ENCODE peak calls at places on chromosome 20, in seven cellular contexts. C is body of pancreas; Y is AG04450; J is fibroblast of lung; S is effector memory CD4-positive, alpha-beta T cell; A is kidney; O is sigmoid colon. H is an unnamed sample.
A peak's percentile ranks its signal among the peaks of the same experiment; 100 is the strongest.

GRCh38 chr20:32918296-32918695 is 59.6 kb downstream of the EFCAB8 start:
- DNase-seq in J (no peak), A (peak; percentile 28), Y (no peak), C (no peak), O (no peak), S (no peak), H (no peak)

GRCh38 chr20:24674921-24675605 is 205.6 kb downstream of the SYNDIG1 start:
- DNase-seq in O (peak; percentile 46), C (no peak), A (peak; percentile 15), S (no peak), J (no peak), Y (no peak), H (no peak)

GRCh38 chr20:9417665-9418064 is 96.7 kb upstream of the LAMP5 start:
- DNase-seq in S (no peak), J (peak; percentile 44), C (no peak), Y (no peak), A (no peak), O (no peak), H (no peak)

GRCh38 chr20:32870489-32870888 is 11.8 kb downstream of the EFCAB8 start:
- DNase-seq in J (no peak), S (no peak), A (no peak), O (no peak), Y (no peak), C (no peak), H (no peak)

GRCh38 chr20:5660346-5660745 is 89.9 kb upstream of the SHLD1 start:
- DNase-seq in A (no peak), Y (no peak), C (no peak), S (no peak), J (no peak), O (no peak), H (no peak)

GRCh38 chr20:38870733-38871559 is 55.3 kb upstream of the FAM83D start:
- DNase-seq in C (no peak), O (no peak), Y (no peak), A (no peak), S (peak; percentile 50), J (no peak), H (no peak)

GRCh38 chr20:8633366-8633765 is 435.5 kb upstream of the PLCB4 start:
- DNase-seq in J (no peak), O (no peak), Y (no peak), C (no peak), S (no peak), A (no peak), H (no peak)

GRCh38 chr20:32110173-32110704 is 725 bp downstream of the TM9SF4 start:
- DNase-seq in C (peak; percentile 8), O (peak; percentile 66), S (no peak), Y (no peak), A (no peak), J (no peak), H (no peak)

GRCh38 chr20:64115171-64115911 is 8.0 kb upstream of the NPBWR2 start:
- DNase-seq in Y (no peak), J (no peak), O (peak; percentile 45), A (peak; percentile 61), S (no peak), C (no peak), H (no peak)

GRCh38 chr20:43767686-43768474 is 41.1 kb upstream of the GTSF1L start:
- DNase-seq in J (peak; percentile 33), A (no peak), O (no peak), S (no peak), C (no peak), Y (no peak), H (no peak)

GRCh38 chr20:37913563-37914366 is 10.8 kb downstream of the VSTM2L start:
- DNase-seq in O (no peak), J (no peak), A (no peak), C (no peak), Y (no peak), S (no peak), H (no peak)

GRCh38 chr20:5135363-5136012 is 8.7 kb downstream of the CDS2 start:
- DNase-seq in C (no peak), A (no peak), Y (no peak), J (no peak), S (no peak), O (no peak), H (no peak)

GRCh38 chr20:44092551-44093248 is 94.3 kb downstream of the JPH2 start:
- DNase-seq in C (no peak), Y (no peak), A (no peak), O (peak; percentile 32), J (peak; percentile 74), S (no peak), H (no peak)

GRCh38 chr20:3606021-3606420 is 57.2 kb downstream of the GFRA4 start:
- DNase-seq in O (no peak), S (no peak), Y (no peak), A (no peak), J (no peak), C (no peak), H (no peak)

GRCh38 chr20:32574296-32575226 is 10.6 kb downstream of the NOL4L start:
- DNase-seq in S (no peak), J (peak; percentile 85), A (peak; percentile 69), O (no peak), C (peak; percentile 49), Y (peak; percentile 47), H (no peak)

GRCh38 chr20:43920797-43921196 is 6.1 kb downstream of the TOX2 start:
- DNase-seq in O (no peak), S (no peak), C (no peak), J (no peak), Y (no peak), A (no peak), H (no peak)

GRCh38 chr20:8652396-8652795 is 416.5 kb upstream of the PLCB4 start:
- DNase-seq in Y (no peak), C (no peak), O (no peak), A (no peak), S (no peak), J (no peak), H (no peak)

GRCh38 chr20:39885975-39886649 is 802.9 kb downstream of the MAFB start:
- DNase-seq in J (peak; percentile 82), C (peak; percentile 76), Y (peak; percentile 63), O (peak; percentile 82), A (peak; percentile 72), S (no peak), H (peak; percentile 14)

GRCh38 chr20:19739351-19739750 is 18.7 kb upstream of the RIN2 start:
- DNase-seq in O (no peak), J (no peak), S (no peak), A (no peak), C (no peak), Y (no peak), H (no peak)

GRCh38 chr20:19737025-19737424 is 21.0 kb upstream of the RIN2 start:
- DNase-seq in C (peak; percentile 16), S (no peak), J (peak; percentile 75), Y (no peak), A (no peak), O (no peak), H (no peak)

GRCh38 chr20:19738936-19739335 is 19.1 kb upstream of the RIN2 start:
- DNase-seq in A (no peak), O (no peak), C (no peak), J (no peak), S (no peak), Y (no peak), H (no peak)

GRCh38 chr20:19734811-19735210 is 23.2 kb upstream of the RIN2 start:
- DNase-seq in J (no peak), S (no peak), Y (no peak), C (no peak), O (no peak), A (no peak), H (no peak)

DNA sequence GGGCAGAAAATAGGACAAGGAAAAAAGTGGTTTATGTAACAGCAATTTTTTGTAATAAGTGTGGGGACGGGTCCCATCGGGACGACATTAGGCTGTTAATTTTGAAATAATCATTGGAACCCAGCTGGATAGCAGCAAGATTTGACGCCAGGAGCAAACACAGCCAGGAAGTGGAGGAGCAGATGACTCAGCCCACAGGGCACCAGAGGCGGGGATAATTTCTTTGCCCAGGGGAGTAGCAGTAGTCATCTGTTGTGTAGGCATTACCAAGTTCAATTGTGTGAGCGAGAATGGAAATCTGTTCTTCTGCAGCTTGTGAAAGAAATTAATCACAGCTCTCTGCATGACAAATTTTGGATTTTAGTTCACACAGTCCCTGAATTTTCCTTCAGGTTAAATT is 22.6 kb upstream of the RIN2 start:
- DNase-seq in C (peak; percentile 66), O (peak; percentile 85), S (no peak), A (peak; percentile 86), J (peak; percentile 74), Y (no peak), H (peak; percentile 43)
- H3K27ac ChIP-seq in C (no peak overlapping the region), O (peak overlapping the region; percentile 40), S (no peak overlapping the region), A (no peak overlapping the region), J (no peak overlapping the region), Y (no peak overlapping the region), H (peak overlapping the region; percentile 69)

GRCh38 chr20:52405417-52405816 is 213.8 kb upstream of the ZFP64 start:
- DNase-seq in A (no peak), J (peak; percentile 16), Y (no peak), S (no peak), O (no peak), C (no peak), H (no peak)

GRCh38 chr20:52410182-52410647 is 218.6 kb upstream of the ZFP64 start:
- DNase-seq in Y (no peak), O (no peak), C (peak; percentile 8), J (peak; percentile 72), S (peak; percentile 9), A (no peak), H (no peak)

GRCh38 chr20:52411611-52412010 is 220.0 kb upstream of the ZFP64 start:
- DNase-seq in J (no peak), S (no peak), O (no peak), Y (no peak), C (no peak), A (no peak), H (no peak)

GRCh38 chr20:52410746-52411317 is 219.3 kb upstream of the ZFP64 start:
- DNase-seq in Y (no peak), J (no peak), A (no peak), S (no peak), C (no peak), O (no peak), H (no peak)
- H3K27ac ChIP-seq in Y (no peak overlapping the region), J (no peak overlapping the region), A (no peak overlapping the region), S (peak overlapping the region; percentile 77), C (no peak overlapping the region), O (peak overlapping the region; percentile 23), H (no peak overlapping the region)

GRCh38 chr20:17965042-17965697 is 3.4 kb downstream of the SNX5 start:
- DNase-seq in Y (no peak), A (no peak), C (no peak), J (peak; percentile 35), S (no peak), O (no peak), H (no peak)
- H3K27ac ChIP-seq in Y (peak overlapping the region; percentile 11), A (peak overlapping the region; percentile 55), C (peak overlapping the region; percentile 2), J (peak overlapping the region; percentile 99), S (peak overlapping the region; percentile 95), O (peak overlapping the region; percentile 97), H (peak overlapping the region; percentile 36)

GRCh38 chr20:435558-435957 is 26.8 kb downstream of the TBC1D20 start:
- DNase-seq in A (no peak), Y (no peak), O (no peak), J (no peak), S (no peak), C (no peak), H (no peak)

GRCh38 chr20:440148-440547 is 22.2 kb downstream of the TBC1D20 start:
- DNase-seq in O (no peak), S (no peak), C (no peak), A (no peak), Y (no peak), J (no peak), H (no peak)

GRCh38 chr20:438581-439469 is 23.5 kb downstream of the TBC1D20 start:
- DNase-seq in C (no peak), J (no peak), A (no peak), Y (no peak), S (peak; percentile 53), O (no peak), H (no peak)

GRCh38 chr20:436476-436875 is 25.9 kb downstream of the TBC1D20 start:
- DNase-seq in S (no peak), J (no peak), C (no peak), A (no peak), Y (no peak), O (no peak), H (no peak)

GRCh38 chr20:437787-438486 is 24.4 kb downstream of the TBC1D20 start:
- DNase-seq in Y (no peak), J (no peak), S (no peak), A (no peak), C (no peak), O (no peak), H (no peak)
- H3K27ac ChIP-seq in Y (no peak overlapping the region), J (no peak overlapping the region), S (peak overlapping the region; percentile 13), A (no peak overlapping the region), C (no peak overlapping the region), O (no peak overlapping the region), H (no peak overlapping the region)